ENCODE peak calls at places on chromosomes 16 and 17, in five cellular contexts. H is lower leg skin, K is erythroblast, F is stomach, O is tibial nerve. T is an unnamed sample.

GRCh38 chr16:4098496-4098895 is 17.7 kb downstream of the ADCY9 start:
- DNase-seq in H (no peak), K (no peak), F (no peak), O (no peak), T (no peak)

GRCh38 chr17:78265121-78265520 is 33.7 kb downstream of the TMEM235 start:
- DNase-seq in H (no peak), K (no peak), F (no peak), O (no peak), T (no peak)

GRCh38 chr17:7294614-7295153 is at the start of gene YBX2:
- DNase-seq in H (no peak), K (peak; percentile 76), F (peak; percentile 85), O (no peak), T (no peak)

GRCh38 chr16:49472598-49472997 is 99.0 kb downstream of the C16orf78 start:
- DNase-seq in H (no peak), K (no peak), F (peak; percentile 18), O (no peak), T (no peak)

GRCh38 chr17:62871291-62871690 is 63.2 kb upstream of the MARCHF10 start:
- DNase-seq in H (no peak), K (no peak), F (no peak), O (no peak), T (no peak)

GRCh38 chr16:65547799-65548446 is 426.1 kb upstream of the CDH11 start:
- DNase-seq in H (no peak), K (no peak), F (no peak), O (no peak), T (no peak)

GRCh38 chr16:24255446-24256352 is at the start of gene CACNG3:
- DNase-seq in H (peak; percentile 16), K (peak; percentile 79), F (no peak), O (no peak), T (no peak)

GRCh38 chr17:82370471-82371332 is 863 bp upstream of the UTS2R start:
- DNase-seq in H (no peak), K (no peak), F (no peak), O (no peak), T (no peak)

GRCh38 chr17:67139784-67140665 is 95.7 kb downstream of the CACNG1 start:
- DNase-seq in H (no peak), K (peak; percentile 40), F (no peak), O (no peak), T (peak; percentile 16)

GRCh38 chr17:73291260-73291801 is 20.5 kb downstream of the CDC42EP4 start:
- DNase-seq in H (peak; percentile 76), K (peak; percentile 72), F (peak; percentile 73), O (peak; percentile 75), T (peak; percentile 92)

GRCh38 chr17:17527534-17527933 is 31.3 kb upstream of the RASD1 start:
- DNase-seq in H (no peak), K (no peak), F (no peak), O (no peak), T (no peak)

GRCh38 chr17:17528101-17528500 is 31.9 kb upstream of the RASD1 start:
- DNase-seq in H (no peak), K (no peak), F (no peak), O (no peak), T (no peak)

GRCh38 chr17:17525956-17526355 is 29.8 kb upstream of the RASD1 start:
- DNase-seq in H (no peak), K (no peak), F (peak; percentile 66), O (no peak), T (no peak)

GRCh38 chr17:17526369-17526768 is 30.2 kb upstream of the RASD1 start:
- DNase-seq in H (no peak), K (no peak), F (peak; percentile 56), O (no peak), T (no peak)

DNA sequence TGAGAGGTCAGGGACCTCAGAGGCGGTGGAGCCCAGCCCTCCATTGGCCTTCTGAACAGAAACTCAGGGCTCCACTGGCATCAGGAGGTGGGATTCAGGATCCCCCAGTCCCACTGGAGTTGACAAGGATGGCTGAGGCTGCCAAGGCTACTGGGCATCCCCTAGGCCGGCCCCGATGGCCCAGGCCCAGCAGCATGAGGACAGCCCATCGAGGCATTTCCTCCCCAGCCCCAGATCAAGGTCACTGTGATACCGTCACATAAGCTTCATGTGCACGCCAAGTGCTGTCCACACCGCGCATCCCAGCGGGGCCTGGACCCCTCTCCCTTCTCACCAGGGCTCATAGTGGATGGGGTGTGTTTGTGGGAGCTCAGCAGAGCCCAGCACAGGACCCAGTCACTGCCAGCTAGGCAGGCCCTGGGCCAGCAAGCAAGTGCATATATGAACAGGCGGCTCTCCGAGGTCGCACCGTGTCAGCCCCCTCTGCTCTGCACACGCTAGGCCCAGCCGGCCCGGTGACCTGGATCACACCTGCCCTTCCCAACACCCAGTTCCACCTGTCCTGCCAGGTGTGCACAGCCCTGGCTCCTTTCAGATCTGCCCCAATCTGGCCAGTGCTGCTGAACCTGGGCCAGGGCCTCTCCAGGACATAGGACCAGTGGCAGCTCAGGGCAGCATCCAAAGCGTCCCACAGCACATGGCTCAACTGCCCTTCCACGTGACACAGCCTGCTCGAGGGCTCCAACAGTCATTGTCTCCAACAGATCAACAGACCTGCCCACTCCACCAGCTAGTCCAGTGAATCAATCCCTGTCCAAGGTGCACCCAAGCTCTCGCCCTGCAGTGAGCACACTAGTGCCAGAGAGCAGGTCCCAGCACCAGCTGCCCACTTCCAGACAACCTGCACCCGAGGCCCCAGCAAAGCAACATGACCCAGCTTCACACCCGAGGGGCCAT is 32.8 kb upstream of the RASD1 start:
- DNase-seq in H (no peak), K (no peak), F (peak; percentile 76), O (no peak), T (no peak)
- TF ChIP-seq POLR2A in H (no peak), K (no peak), F (no peak), O (no peak), T (no peak)

GRCh38 chr16:85307552-85308364 is 195.5 kb upstream of the CIBAR2 start:
- DNase-seq in H (no peak), K (no peak), F (no peak), O (no peak), T (no peak)
- TF ChIP-seq POLR2A in H (no peak), K (no peak), F (no peak), O (no peak), T (no peak)

GRCh38 chr17:68511671-68512246 is 471 bp upstream of the PRKAR1A start:
- DNase-seq in H (peak; percentile 56), K (peak; percentile 68), F (peak; percentile 69), O (peak; percentile 69), T (peak; percentile 63)
- TF ChIP-seq POLR2A in H (no peak), K (no peak), F (no peak), O (no peak), T (no peak)

DNA sequence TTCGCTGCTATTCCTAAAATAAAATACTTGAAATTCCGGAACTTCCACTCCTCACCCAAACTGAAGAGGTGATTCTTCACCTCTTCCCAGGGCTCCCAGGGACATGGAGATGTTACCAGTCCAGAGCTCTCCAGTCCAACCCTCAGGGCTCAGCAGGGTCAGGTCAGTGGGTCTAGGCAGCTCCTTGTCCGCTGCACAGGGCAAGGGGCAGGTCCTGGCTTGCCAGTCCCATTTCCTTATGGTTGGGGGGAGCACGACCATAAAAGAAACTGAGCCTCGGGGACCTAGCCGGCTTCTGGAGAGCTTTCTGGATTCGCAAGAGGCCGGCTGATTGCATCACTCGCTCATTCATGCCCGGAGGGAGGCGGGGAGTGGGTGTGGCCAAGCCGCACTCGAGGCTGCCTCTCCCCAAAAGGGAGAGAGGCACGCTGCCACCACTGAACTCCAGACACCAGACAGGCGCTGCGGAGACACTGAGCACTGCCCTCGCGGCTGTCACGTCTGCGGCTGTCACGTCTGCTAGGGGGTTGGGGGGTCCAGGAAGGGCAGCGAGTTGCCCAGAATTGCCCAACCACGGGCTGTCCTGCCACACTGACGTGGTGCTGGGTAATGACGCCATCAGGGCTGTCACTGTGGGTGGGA is 15.8 kb downstream of the SLC7A5 start:
- DNase-seq in H (peak; percentile 94), K (peak; percentile 97), F (peak; percentile 95), O (peak; percentile 95), T (peak; percentile 91)
- TF ChIP-seq POLR2A in H (no peak), K (peak; percentile 74), F (no peak), O (peak; percentile 74), T (peak; percentile 54)

GRCh38 chr16:527015-527903 is at the start of gene CAPN15:
- DNase-seq in H (peak; percentile 67), K (peak; percentile 95), F (peak; percentile 90), O (peak; percentile 74), T (peak; percentile 67)
- TF ChIP-seq POLR2A in H (no peak), K (peak; percentile 81), F (no peak), O (peak; percentile 79), T (peak; percentile 66)

GRCh38 chr17:37827905-37828304 is 83.0 kb upstream of the HNF1B start:
- DNase-seq in H (no peak), K (no peak), F (no peak), O (no peak), T (no peak)

GRCh38 chr17:37828313-37829124 is 83.7 kb upstream of the HNF1B start:
- DNase-seq in H (no peak), K (peak; percentile 71), F (no peak), O (no peak), T (peak; percentile 30)

GRCh38 chr17:37831492-37831891 is 86.6 kb upstream of the HNF1B start:
- DNase-seq in H (no peak), K (no peak), F (no peak), O (no peak), T (no peak)

GRCh38 chr17:37830151-37830993 is 85.5 kb upstream of the HNF1B start:
- DNase-seq in H (no peak), K (no peak), F (no peak), O (no peak), T (no peak)

GRCh38 chr17:37829446-37830142 is 84.7 kb upstream of the HNF1B start:
- DNase-seq in H (no peak), K (no peak), F (no peak), O (no peak), T (no peak)
- TF ChIP-seq POLR2A in H (no peak), K (no peak), F (no peak), O (no peak), T (no peak)

GRCh38 chr16:75306102-75306762 is 54.8 kb upstream of the BCAR1 start:
- DNase-seq in H (no peak), K (peak; percentile 50), F (peak; percentile 32), O (no peak), T (no peak)
- TF ChIP-seq POLR2A in H (no peak), K (no peak), F (no peak), O (no peak), T (no peak)

T was measured in H54.